ENCODE peak calls at places on chromosomes 7 and 10, in four cellular contexts. One of them, this sample, is unnamed.

GRCh38 chr7:32088336-32088975 is 18.2 kb upstream of the PDE1C start:
- DNase-seq in HCT116: no peak
- DNase-seq in SK-N-SH: no peak
- DNase-seq in GM12878: no peak
- DNase-seq in this sample: no peak

GRCh38 chr10:69863580-69863979 is 61.9 kb downstream of the COL13A1 start:
- DNase-seq in HCT116: no peak
- DNase-seq in SK-N-SH: no peak
- DNase-seq in GM12878: no peak
- DNase-seq in this sample: no peak

GRCh38 chr10:27481486-27481885 is 22.6 kb upstream of the RAB18 start:
- DNase-seq in HCT116: no peak
- DNase-seq in SK-N-SH: no peak
- DNase-seq in GM12878: no peak
- DNase-seq in this sample: no peak

GRCh38 chr7:2660359-2661095 is 27.5 kb upstream of the AMZ1 start:
- DNase-seq in HCT116: no peak
- DNase-seq in SK-N-SH: peak
- DNase-seq in GM12878: no peak
- DNase-seq in this sample: no peak

GRCh38 chr7:36862685-36863375 is 138.5 kb upstream of the AOAH start:
- DNase-seq in HCT116: no peak
- DNase-seq in SK-N-SH: no peak
- DNase-seq in GM12878: no peak
- DNase-seq in this sample: no peak

GRCh38 chr7:36896956-36897594 is 172.8 kb upstream of the AOAH start:
- DNase-seq in HCT116: no peak
- DNase-seq in SK-N-SH: no peak
- DNase-seq in GM12878: no peak
- DNase-seq in this sample: no peak

GRCh38 chr10:110304394-110304779 is 333 bp downstream of the SMNDC1 start:
- DNase-seq in HCT116: no peak
- DNase-seq in SK-N-SH: no peak
- DNase-seq in GM12878: no peak
- DNase-seq in this sample: no peak

GRCh38 chr7:140586517-140586916 is 54.1 kb downstream of the DENND2A start:
- DNase-seq in HCT116: no peak
- DNase-seq in SK-N-SH: no peak
- DNase-seq in GM12878: no peak
- DNase-seq in this sample: no peak

GRCh38 chr10:1268856-1269255 is 212.7 kb downstream of the WDR37 start:
- DNase-seq in HCT116: no peak
- DNase-seq in SK-N-SH: no peak
- DNase-seq in GM12878: no peak
- DNase-seq in this sample: no peak

GRCh38 chr10:6384031-6384430 is 181.3 kb downstream of the PFKFB3 start:
- DNase-seq in HCT116: no peak
- DNase-seq in SK-N-SH: no peak
- DNase-seq in GM12878: no peak
- DNase-seq in this sample: no peak

GRCh38 chr7:101913247-101913721 is 95.9 kb downstream of the CUX1 start:
- DNase-seq in HCT116: no peak
- DNase-seq in SK-N-SH: no peak
- DNase-seq in GM12878: no peak
- DNase-seq in this sample: no peak

GRCh38 chr7:100621554-100621953 is 9.2 kb downstream of the MOSPD3 start:
- DNase-seq in HCT116: no peak
- DNase-seq in SK-N-SH: no peak
- DNase-seq in GM12878: no peak
- DNase-seq in this sample: no peak
- TF ChIP-seq REST in HCT116: no peak
- TF ChIP-seq REST in SK-N-SH: no peak
- TF ChIP-seq REST in GM12878: no peak
- TF ChIP-seq REST in this sample: no peak

GRCh38 chr10:86944031-86944419 is 13.4 kb downstream of the MMRN2 start:
- DNase-seq in HCT116: no peak
- DNase-seq in SK-N-SH: no peak
- DNase-seq in GM12878: no peak
- DNase-seq in this sample: no peak

GRCh38 chr10:86946215-86947170 is 10.9 kb downstream of the MMRN2 start:
- DNase-seq in HCT116: no peak
- DNase-seq in SK-N-SH: peak
- DNase-seq in GM12878: no peak
- DNase-seq in this sample: no peak

GRCh38 chr10:86944907-86945306 is 12.5 kb downstream of the MMRN2 start:
- DNase-seq in HCT116: no peak
- DNase-seq in SK-N-SH: no peak
- DNase-seq in GM12878: no peak
- DNase-seq in this sample: no peak

GRCh38 chr10:86944471-86944870 is 12.9 kb downstream of the MMRN2 start:
- DNase-seq in HCT116: no peak
- DNase-seq in SK-N-SH: no peak
- DNase-seq in GM12878: no peak
- DNase-seq in this sample: no peak

GRCh38 chr10:86945361-86946214 is 11.8 kb downstream of the MMRN2 start:
- DNase-seq in HCT116: no peak
- DNase-seq in SK-N-SH: peak
- DNase-seq in GM12878: no peak
- DNase-seq in this sample: no peak
- TF ChIP-seq SIN3A in HCT116: no peak
- TF ChIP-seq SIN3A in SK-N-SH: no peak
- TF ChIP-seq SIN3A in GM12878: no peak
- TF ChIP-seq SIN3A in this sample: no peak

GRCh38 chr10:117137031-117137910 is 799 bp downstream of the VAX1 start:
- DNase-seq in HCT116: no peak
- DNase-seq in SK-N-SH: peak
- DNase-seq in GM12878: no peak
- DNase-seq in this sample: no peak
- TF ChIP-seq REST in HCT116: no peak
- TF ChIP-seq REST in SK-N-SH: no peak
- TF ChIP-seq REST in GM12878: no peak
- TF ChIP-seq REST in this sample: no peak

GRCh38 chr7:114047889-114048288 is 129.1 kb upstream of the PPP1R3A start:
- DNase-seq in HCT116: no peak
- DNase-seq in SK-N-SH: no peak
- DNase-seq in GM12878: no peak
- DNase-seq in this sample: peak
- TF ChIP-seq SIN3A in HCT116: no peak
- TF ChIP-seq SIN3A in SK-N-SH: no peak
- TF ChIP-seq SIN3A in GM12878: no peak
- TF ChIP-seq SIN3A in this sample: no peak

This sample was measured in Panc1.